ENCODE peak calls at places on chromosomes 4 and X, in five cellular contexts. I, N, Q, U and C are unnamed samples.

GRCh38 chrX:130539721-130540321 is 138.0 kb downstream of the RBMX2 start:
- DNase-seq in N (no peak), Q (peak), I (peak), U (peak), C (peak)

GRCh38 chr4:8090312-8090711 is 68.3 kb downstream of the ABLIM2 start:
- DNase-seq in N (no peak), Q (no peak), U (peak), I (no peak), C (no peak)

GRCh38 chr4:6951880-6952381 is 42.3 kb downstream of the TBC1D14 start:
- DNase-seq in I (no peak), Q (no peak), N (no peak), U (no peak), C (no peak)

GRCh38 chrX:38939067-38939466 is 137.8 kb downstream of the MID1IP1 start:
- DNase-seq in U (no peak), N (no peak), I (no peak), Q (no peak), C (no peak)

GRCh38 chr4:129379429-129379828 is 283.5 kb downstream of the C4orf33 start:
- DNase-seq in U (no peak), Q (no peak), N (no peak), I (no peak), C (no peak)

GRCh38 chr4:54543088-54543795 is 114.5 kb upstream of the KIT start:
- DNase-seq in U (no peak), I (no peak), N (no peak), Q (no peak), C (no peak)

GRCh38 chrX:30301977-30302376 is 7.2 kb downstream of the NR0B1 start:
- DNase-seq in Q (no peak), U (no peak), N (no peak), I (no peak), C (peak)

GRCh38 chr4:6391186-6391851 is 81.1 kb downstream of the PPP2R2C start:
- DNase-seq in Q (no peak), N (no peak), I (no peak), U (no peak), C (no peak)

GRCh38 chr4:26420903-26421302 is 69.4 kb downstream of the CCKAR start:
- DNase-seq in U (no peak), Q (no peak), N (no peak), I (peak), C (no peak)

GRCh38 chr4:186902361-186902760 is 178.7 kb upstream of the FAT1 start:
- DNase-seq in N (no peak), U (no peak), I (no peak), Q (peak), C (no peak)

GRCh38 chrX:23765449-23765848 is 17.5 kb upstream of the SAT1 start:
- DNase-seq in U (no peak), Q (no peak), N (no peak), I (no peak), C (no peak)

GRCh38 chr4:102825261-102826071 is 1.9 kb downstream of the UBE2D3 start:
- DNase-seq in N (peak), U (peak), Q (peak), I (no peak), C (peak)

GRCh38 chr4:40702800-40703151 is 47.0 kb upstream of the NSUN7 start:
- DNase-seq in Q (no peak), I (no peak), U (no peak), N (no peak), C (no peak)

GRCh38 chrX:154351183-154352011 is 23.0 kb downstream of the FLNA start:
- DNase-seq in U (peak), Q (no peak), I (no peak), N (peak), C (no peak)

GRCh38 chrX:13009256-13009655 is 34.3 kb downstream of the TMSB4X start:
- DNase-seq in N (no peak), Q (no peak), I (no peak), U (no peak), C (no peak)

GRCh38 chr4:26931961-26932360 is 71.3 kb downstream of the STIM2 start:
- DNase-seq in N (no peak), Q (no peak), U (no peak), I (no peak), C (no peak)

GRCh38 chr4:185847352-185848078 is 35.5 kb upstream of the SORBS2 start:
- DNase-seq in U (no peak), I (no peak), N (no peak), Q (no peak), C (no peak)

GRCh38 chrX:40996886-40997530 is 88.2 kb upstream of the USP9X start:
- DNase-seq in I (no peak), N (peak), U (no peak), Q (peak), C (peak)

GRCh38 chrX:79413009-79413408 is 45.9 kb upstream of the ITM2A start:
- DNase-seq in I (no peak), N (no peak), U (peak), Q (peak), C (peak)

GRCh38 chrX:13165747-13166146 is 121.3 kb upstream of the FAM9C start:
- DNase-seq in Q (no peak), U (no peak), N (no peak), I (peak), C (no peak)

GRCh38 chr4:27397886-27398285 is 537.2 kb downstream of the STIM2 start:
- DNase-seq in Q (no peak), U (no peak), I (no peak), N (no peak), C (no peak)

GRCh38 chr4:182063651-182064050 is 179.6 kb upstream of the TENM3 start:
- DNase-seq in I (no peak), U (no peak), N (no peak), Q (no peak), C (no peak)

GRCh38 chr4:167109859-167110258 is 124.4 kb downstream of the SPOCK3 start:
- DNase-seq in U (peak), I (no peak), N (no peak), Q (no peak), C (no peak)

GRCh38 chr4:78047366-78047765 is 9.8 kb upstream of the FRAS1 start:
- DNase-seq in U (no peak), I (no peak), N (no peak), Q (no peak), C (no peak)

GRCh38 chr4:110735691-110736090 is 112.8 kb upstream of the PITX2 start:
- DNase-seq in Q (no peak), I (no peak), N (no peak), U (no peak), C (peak)

GRCh38 chr4:142614621-142615323 is 231.3 kb downstream of the INPP4B start:
- DNase-seq in N (no peak), U (no peak), Q (no peak), I (no peak), C (no peak)

GRCh38 chr4:110135523-110135922 is 62.9 kb downstream of the ELOVL6 start:
- DNase-seq in Q (no peak), U (no peak), N (no peak), I (no peak), C (no peak)

GRCh38 chrX:78673256-78673655 is 14.1 kb upstream of the RTL3 start:
- DNase-seq in N (no peak), I (no peak), U (no peak), Q (no peak), C (no peak)

GRCh38 chr4:1775731-1776500 is 17.2 kb upstream of the FGFR3 start:
- DNase-seq in U (no peak), N (no peak), Q (peak), I (no peak), C (no peak)

GRCh38 chrX:8183281-8183680 is 12.2 kb upstream of the VCX2 start:
- DNase-seq in U (no peak), Q (no peak), I (no peak), N (no peak), C (no peak)